ENCODE peak calls at places on chromosome 5, in ten cellular contexts. One of them, this sample, is unnamed.

GRCh38 chr5:170338272-170338671 is 40.7 kb upstream of the LCP2 start:
- DNase-seq in neural progenitor cell: no peak
- DNase-seq in breast epithelium: no peak
- DNase-seq in IMR-90: no peak
- DNase-seq in mammary epithelial cell: no peak
- DNase-seq in aorta: no peak
- DNase-seq in stomach: no peak
- DNase-seq in HCT116: no peak
- DNase-seq in CD8-positive, alpha-beta memory T cell: no peak
- DNase-seq in lower lobe of right lung: no peak
- DNase-seq in this sample: no peak

GRCh38 chr5:169893586-169893985 is 86.7 kb downstream of the INSYN2B start:
- DNase-seq in neural progenitor cell: no peak
- DNase-seq in breast epithelium: no peak
- DNase-seq in IMR-90: no peak
- DNase-seq in mammary epithelial cell: no peak
- DNase-seq in aorta: no peak
- DNase-seq in stomach: no peak
- DNase-seq in HCT116: no peak
- DNase-seq in CD8-positive, alpha-beta memory T cell: no peak
- DNase-seq in lower lobe of right lung: no peak
- DNase-seq in this sample: no peak

GRCh38 chr5:97101189-97101910 is 41.1 kb downstream of the LIX1 start:
- DNase-seq in neural progenitor cell: no peak
- DNase-seq in breast epithelium: no peak
- DNase-seq in IMR-90: peak; percentile 20
- DNase-seq in mammary epithelial cell: no peak
- DNase-seq in aorta: no peak
- DNase-seq in stomach: no peak
- DNase-seq in HCT116: no peak
- DNase-seq in CD8-positive, alpha-beta memory T cell: no peak
- DNase-seq in lower lobe of right lung: no peak
- DNase-seq in this sample: no peak

GRCh38 chr5:43232943-43233833 is 41.2 kb downstream of the NIM1K start:
- DNase-seq in neural progenitor cell: no peak
- DNase-seq in breast epithelium: no peak
- DNase-seq in IMR-90: no peak
- DNase-seq in mammary epithelial cell: no peak
- DNase-seq in aorta: no peak
- DNase-seq in stomach: no peak
- DNase-seq in HCT116: no peak
- DNase-seq in CD8-positive, alpha-beta memory T cell: no peak
- DNase-seq in lower lobe of right lung: peak; percentile 50
- DNase-seq in this sample: no peak

GRCh38 chr5:149799119-149799623 is 69.1 kb downstream of the PPARGC1B start:
- DNase-seq in neural progenitor cell: no peak
- DNase-seq in breast epithelium: peak; percentile 71
- DNase-seq in IMR-90: peak; percentile 90
- DNase-seq in mammary epithelial cell: peak; percentile 73
- DNase-seq in aorta: peak; percentile 67
- DNase-seq in stomach: peak; percentile 36
- DNase-seq in HCT116: no peak
- DNase-seq in CD8-positive, alpha-beta memory T cell: no peak
- DNase-seq in lower lobe of right lung: no peak
- DNase-seq in this sample: no peak

GRCh38 chr5:170745481-170746061 is 38.0 kb upstream of the GABRP start:
- DNase-seq in neural progenitor cell: peak; percentile 68
- DNase-seq in breast epithelium: peak; percentile 69
- DNase-seq in IMR-90: peak; percentile 12
- DNase-seq in mammary epithelial cell: peak; percentile 64
- DNase-seq in aorta: no peak
- DNase-seq in stomach: peak; percentile 65
- DNase-seq in HCT116: no peak
- DNase-seq in CD8-positive, alpha-beta memory T cell: no peak
- DNase-seq in lower lobe of right lung: peak; percentile 55
- DNase-seq in this sample: no peak

GRCh38 chr5:95816341-95816740 is 6.2 kb downstream of the GLRX start:
- DNase-seq in neural progenitor cell: no peak
- DNase-seq in breast epithelium: no peak
- DNase-seq in IMR-90: no peak
- DNase-seq in mammary epithelial cell: no peak
- DNase-seq in aorta: no peak
- DNase-seq in stomach: no peak
- DNase-seq in HCT116: no peak
- DNase-seq in CD8-positive, alpha-beta memory T cell: no peak
- DNase-seq in lower lobe of right lung: no peak
- DNase-seq in this sample: no peak

GRCh38 chr5:168114444-168115017 is 176.9 kb upstream of the WWC1 start:
- DNase-seq in neural progenitor cell: peak; percentile 66
- DNase-seq in breast epithelium: no peak
- DNase-seq in IMR-90: peak; percentile 14
- DNase-seq in mammary epithelial cell: peak; percentile 37
- DNase-seq in aorta: no peak
- DNase-seq in stomach: peak; percentile 76
- DNase-seq in HCT116: peak; percentile 55
- DNase-seq in CD8-positive, alpha-beta memory T cell: no peak
- DNase-seq in lower lobe of right lung: peak; percentile 54
- DNase-seq in this sample: no peak

GRCh38 chr5:169296456-169297220 is 4.3 kb downstream of the SLIT3 start:
- DNase-seq in neural progenitor cell: no peak
- DNase-seq in breast epithelium: no peak
- DNase-seq in IMR-90: no peak
- DNase-seq in mammary epithelial cell: no peak
- DNase-seq in aorta: no peak
- DNase-seq in stomach: no peak
- DNase-seq in HCT116: no peak
- DNase-seq in CD8-positive, alpha-beta memory T cell: no peak
- DNase-seq in lower lobe of right lung: no peak
- DNase-seq in this sample: no peak

GRCh38 chr5:35598707-35599370 is 18.8 kb upstream of the SPEF2 start:
- DNase-seq in neural progenitor cell: peak; percentile 31
- DNase-seq in breast epithelium: no peak
- DNase-seq in IMR-90: no peak
- DNase-seq in mammary epithelial cell: no peak
- DNase-seq in aorta: no peak
- DNase-seq in stomach: peak; percentile 38
- DNase-seq in HCT116: peak; percentile 13
- DNase-seq in CD8-positive, alpha-beta memory T cell: no peak
- DNase-seq in lower lobe of right lung: no peak
- DNase-seq in this sample: no peak

GRCh38 chr5:1787472-1788047 is 12.1 kb downstream of the MRPL36 start:
- DNase-seq in neural progenitor cell: no peak
- DNase-seq in breast epithelium: no peak
- DNase-seq in IMR-90: no peak
- DNase-seq in mammary epithelial cell: no peak
- DNase-seq in aorta: peak; percentile 53
- DNase-seq in stomach: no peak
- DNase-seq in HCT116: no peak
- DNase-seq in CD8-positive, alpha-beta memory T cell: no peak
- DNase-seq in lower lobe of right lung: no peak
- DNase-seq in this sample: no peak

GRCh38 chr5:159171274-159171673 is 38.1 kb downstream of the RNF145 start:
- DNase-seq in neural progenitor cell: no peak
- DNase-seq in breast epithelium: no peak
- DNase-seq in IMR-90: no peak
- DNase-seq in mammary epithelial cell: no peak
- DNase-seq in aorta: no peak
- DNase-seq in stomach: no peak
- DNase-seq in HCT116: no peak
- DNase-seq in CD8-positive, alpha-beta memory T cell: no peak
- DNase-seq in lower lobe of right lung: no peak
- DNase-seq in this sample: no peak

GRCh38 chr5:35617435-35618296 is at the start of gene SPEF2:
- DNase-seq in neural progenitor cell: peak; percentile 94
- DNase-seq in breast epithelium: peak; percentile 63
- DNase-seq in IMR-90: peak; percentile 91
- DNase-seq in mammary epithelial cell: peak; percentile 81
- DNase-seq in aorta: peak; percentile 93
- DNase-seq in stomach: peak; percentile 82
- DNase-seq in HCT116: peak; percentile 91
- DNase-seq in CD8-positive, alpha-beta memory T cell: peak; percentile 84
- DNase-seq in lower lobe of right lung: peak; percentile 88
- DNase-seq in this sample: peak; percentile 65

GRCh38 chr5:91307023-91307422 is 76.1 kb downstream of the ARRDC3 start:
- DNase-seq in neural progenitor cell: no peak
- DNase-seq in breast epithelium: no peak
- DNase-seq in IMR-90: peak; percentile 36
- DNase-seq in mammary epithelial cell: peak; percentile 33
- DNase-seq in aorta: no peak
- DNase-seq in stomach: no peak
- DNase-seq in HCT116: no peak
- DNase-seq in CD8-positive, alpha-beta memory T cell: no peak
- DNase-seq in lower lobe of right lung: no peak
- DNase-seq in this sample: no peak
- H3K4me1 ChIP-seq in neural progenitor cell: peaks cover 19% of the 10 kb centered on the region
- H3K4me1 ChIP-seq in breast epithelium: peaks cover 1% of the 10 kb centered on the region
- H3K4me1 ChIP-seq in IMR-90: peaks cover 4% of the 10 kb centered on the region
- H3K4me1 ChIP-seq in mammary epithelial cell: peaks cover 32% of the 10 kb centered on the region
- H3K4me1 ChIP-seq in aorta: no peaks in the 10 kb centered on the region
- H3K4me1 ChIP-seq in stomach: peaks cover 11% of the 10 kb centered on the region
- H3K4me1 ChIP-seq in HCT116: peaks cover 9% of the 10 kb centered on the region
- H3K4me1 ChIP-seq in CD8-positive, alpha-beta memory T cell: peaks cover 15% of the 10 kb centered on the region
- H3K4me1 ChIP-seq in lower lobe of right lung: peaks cover 21% of the 10 kb centered on the region
- H3K4me1 ChIP-seq in this sample: peaks cover 12% of the 10 kb centered on the region

GRCh38 chr5:124735169-124735858 is 11.1 kb downstream of the ZNF608 start:
- DNase-seq in neural progenitor cell: peak; percentile 87
- DNase-seq in breast epithelium: no peak
- DNase-seq in IMR-90: no peak
- DNase-seq in mammary epithelial cell: no peak
- DNase-seq in aorta: no peak
- DNase-seq in stomach: no peak
- DNase-seq in HCT116: no peak
- DNase-seq in CD8-positive, alpha-beta memory T cell: no peak
- DNase-seq in lower lobe of right lung: no peak
- DNase-seq in this sample: no peak
- H3K4me3 ChIP-seq in neural progenitor cell: peak overlapping the region; percentile 24
- H3K4me3 ChIP-seq in breast epithelium: peak overlapping the region; percentile 52
- H3K4me3 ChIP-seq in IMR-90: peak overlapping the region; percentile 33
- H3K4me3 ChIP-seq in mammary epithelial cell: no peak overlapping the region
- H3K4me3 ChIP-seq in aorta: peak overlapping the region; percentile 1
- H3K4me3 ChIP-seq in stomach: peak overlapping the region; percentile 39
- H3K4me3 ChIP-seq in HCT116: no peak overlapping the region
- H3K4me3 ChIP-seq in CD8-positive, alpha-beta memory T cell: no peak overlapping the region
- H3K4me3 ChIP-seq in lower lobe of right lung: peak overlapping the region; percentile 37
- H3K4me3 ChIP-seq in this sample: no peak overlapping the region

GRCh38 chr5:151772029-151772867 is 494 bp downstream of the G3BP1 start:
- DNase-seq in neural progenitor cell: peak; percentile 67
- DNase-seq in breast epithelium: no peak
- DNase-seq in IMR-90: no peak
- DNase-seq in mammary epithelial cell: peak; percentile 44
- DNase-seq in aorta: peak; percentile 80
- DNase-seq in stomach: peak; percentile 41
- DNase-seq in HCT116: no peak
- DNase-seq in CD8-positive, alpha-beta memory T cell: peak; percentile 63
- DNase-seq in lower lobe of right lung: peak; percentile 66
- DNase-seq in this sample: peak; percentile 17
- H3K4me1 ChIP-seq in neural progenitor cell: peaks cover 40% of the 10 kb centered on the region
- H3K4me1 ChIP-seq in breast epithelium: peaks cover 16% of the 10 kb centered on the region
- H3K4me1 ChIP-seq in IMR-90: peaks cover 5% of the 10 kb centered on the region
- H3K4me1 ChIP-seq in mammary epithelial cell: peaks cover 26% of the 10 kb centered on the region
- H3K4me1 ChIP-seq in aorta: no peaks in the 10 kb centered on the region
- H3K4me1 ChIP-seq in stomach: peaks cover 28% of the 10 kb centered on the region
- H3K4me1 ChIP-seq in HCT116: peaks cover 10% of the 10 kb centered on the region
- H3K4me1 ChIP-seq in CD8-positive, alpha-beta memory T cell: peaks cover 51% of the 10 kb centered on the region
- H3K4me1 ChIP-seq in lower lobe of right lung: peaks cover 50% of the 10 kb centered on the region
- H3K4me1 ChIP-seq in this sample: peaks cover 24% of the 10 kb centered on the region

GRCh38 chr5:59360130-59360555 is 533.4 kb downstream of the PDE4D start:
- DNase-seq in neural progenitor cell: no peak
- DNase-seq in breast epithelium: no peak
- DNase-seq in IMR-90: no peak
- DNase-seq in mammary epithelial cell: no peak
- DNase-seq in aorta: no peak
- DNase-seq in stomach: no peak
- DNase-seq in HCT116: no peak
- DNase-seq in CD8-positive, alpha-beta memory T cell: no peak
- DNase-seq in lower lobe of right lung: no peak
- DNase-seq in this sample: no peak

GRCh38 chr5:59357421-59357977 is 536.0 kb downstream of the PDE4D start:
- DNase-seq in neural progenitor cell: peak; percentile 33
- DNase-seq in breast epithelium: no peak
- DNase-seq in IMR-90: peak; percentile 8
- DNase-seq in mammary epithelial cell: no peak
- DNase-seq in aorta: peak; percentile 35
- DNase-seq in stomach: peak; percentile 28
- DNase-seq in HCT116: no peak
- DNase-seq in CD8-positive, alpha-beta memory T cell: no peak
- DNase-seq in lower lobe of right lung: peak; percentile 53
- DNase-seq in this sample: no peak

GRCh38 chr5:59356813-59357381 is 536.6 kb downstream of the PDE4D start:
- DNase-seq in neural progenitor cell: peak; percentile 70
- DNase-seq in breast epithelium: no peak
- DNase-seq in IMR-90: no peak
- DNase-seq in mammary epithelial cell: no peak
- DNase-seq in aorta: peak; percentile 66
- DNase-seq in stomach: peak; percentile 47
- DNase-seq in HCT116: no peak
- DNase-seq in CD8-positive, alpha-beta memory T cell: no peak
- DNase-seq in lower lobe of right lung: peak; percentile 61
- DNase-seq in this sample: no peak

GRCh38 chr5:59358005-59358404 is 535.5 kb downstream of the PDE4D start:
- DNase-seq in neural progenitor cell: no peak
- DNase-seq in breast epithelium: no peak
- DNase-seq in IMR-90: no peak
- DNase-seq in mammary epithelial cell: no peak
- DNase-seq in aorta: no peak
- DNase-seq in stomach: no peak
- DNase-seq in HCT116: no peak
- DNase-seq in CD8-positive, alpha-beta memory T cell: no peak
- DNase-seq in lower lobe of right lung: no peak
- DNase-seq in this sample: no peak

GRCh38 chr5:59358497-59358896 is 535.0 kb downstream of the PDE4D start:
- DNase-seq in neural progenitor cell: peak; percentile 43
- DNase-seq in breast epithelium: no peak
- DNase-seq in IMR-90: peak; percentile 16
- DNase-seq in mammary epithelial cell: no peak
- DNase-seq in aorta: no peak
- DNase-seq in stomach: no peak
- DNase-seq in HCT116: no peak
- DNase-seq in CD8-positive, alpha-beta memory T cell: no peak
- DNase-seq in lower lobe of right lung: no peak
- DNase-seq in this sample: no peak
- H3K4me3 ChIP-seq in neural progenitor cell: no peak overlapping the region
- H3K4me3 ChIP-seq in breast epithelium: no peak overlapping the region
- H3K4me3 ChIP-seq in IMR-90: no peak overlapping the region
- H3K4me3 ChIP-seq in mammary epithelial cell: no peak overlapping the region
- H3K4me3 ChIP-seq in aorta: no peak overlapping the region
- H3K4me3 ChIP-seq in stomach: no peak overlapping the region
- H3K4me3 ChIP-seq in HCT116: no peak overlapping the region
- H3K4me3 ChIP-seq in CD8-positive, alpha-beta memory T cell: no peak overlapping the region
- H3K4me3 ChIP-seq in lower lobe of right lung: no peak overlapping the region
- H3K4me3 ChIP-seq in this sample: no peak overlapping the region

GRCh38 chr5:139659673-139660072 is 11.5 kb downstream of the CXXC5 start:
- DNase-seq in neural progenitor cell: peak; percentile 73
- DNase-seq in breast epithelium: no peak
- DNase-seq in IMR-90: no peak
- DNase-seq in mammary epithelial cell: no peak
- DNase-seq in aorta: no peak
- DNase-seq in stomach: no peak
- DNase-seq in HCT116: no peak
- DNase-seq in CD8-positive, alpha-beta memory T cell: no peak
- DNase-seq in lower lobe of right lung: no peak
- DNase-seq in this sample: no peak
- H3K4me1 ChIP-seq in neural progenitor cell: peaks cover 45% of the 10 kb centered on the region
- H3K4me1 ChIP-seq in breast epithelium: peaks cover 83% of the 10 kb centered on the region
- H3K4me1 ChIP-seq in IMR-90: peaks cover 58% of the 10 kb centered on the region
- H3K4me1 ChIP-seq in mammary epithelial cell: peaks cover 66% of the 10 kb centered on the region
- H3K4me1 ChIP-seq in aorta: peaks cover 1% of the 10 kb centered on the region
- H3K4me1 ChIP-seq in stomach: peaks cover 89% of the 10 kb centered on the region
- H3K4me1 ChIP-seq in HCT116: peaks cover 79% of the 10 kb centered on the region
- H3K4me1 ChIP-seq in CD8-positive, alpha-beta memory T cell: peaks cover 12% of the 10 kb centered on the region
- H3K4me1 ChIP-seq in lower lobe of right lung: peaks cover 99% of the 10 kb centered on the region
- H3K4me1 ChIP-seq in this sample: no peaks in the 10 kb centered on the region

This sample was measured in effector memory CD4-positive, alpha-beta T cell.